ENCODE peak calls at places on chromosomes 6 and 20, in ten cellular contexts. One of them, this sample, is unnamed.
A peak's percentile ranks its signal among the peaks of the same experiment; 100 is the strongest.

GRCh38 chr20:21725892-21726291 is 20.4 kb downstream of the PAX1 start:
- DNase-seq in heart left ventricle: no peak
- DNase-seq in SK-N-SH: no peak
- DNase-seq in CD8-positive, alpha-beta T cell: no peak
- DNase-seq in GM06990: no peak
- DNase-seq in heart right ventricle: no peak
- DNase-seq in tibial nerve: no peak
- DNase-seq in right atrium auricular region: no peak
- DNase-seq in sigmoid colon: no peak
- DNase-seq in SJSA1: no peak
- DNase-seq in this sample: no peak

GRCh38 chr20:48791014-48791413 is 36.8 kb downstream of the PREX1 start:
- DNase-seq in heart left ventricle: no peak
- DNase-seq in SK-N-SH: peak; percentile 35
- DNase-seq in CD8-positive, alpha-beta T cell: no peak
- DNase-seq in GM06990: no peak
- DNase-seq in heart right ventricle: no peak
- DNase-seq in tibial nerve: no peak
- DNase-seq in right atrium auricular region: no peak
- DNase-seq in sigmoid colon: peak; percentile 11
- DNase-seq in SJSA1: no peak
- DNase-seq in this sample: peak; percentile 24

GRCh38 chr6:158907931-158908330 is 88.8 kb upstream of the EZR start:
- DNase-seq in heart left ventricle: no peak
- DNase-seq in SK-N-SH: no peak
- DNase-seq in CD8-positive, alpha-beta T cell: no peak
- DNase-seq in GM06990: no peak
- DNase-seq in heart right ventricle: no peak
- DNase-seq in tibial nerve: no peak
- DNase-seq in right atrium auricular region: no peak
- DNase-seq in sigmoid colon: no peak
- DNase-seq in SJSA1: no peak
- DNase-seq in this sample: no peak

GRCh38 chr20:22490287-22491187 is 93.8 kb downstream of the FOXA2 start:
- DNase-seq in heart left ventricle: no peak
- DNase-seq in SK-N-SH: no peak
- DNase-seq in CD8-positive, alpha-beta T cell: no peak
- DNase-seq in GM06990: no peak
- DNase-seq in heart right ventricle: no peak
- DNase-seq in tibial nerve: no peak
- DNase-seq in right atrium auricular region: no peak
- DNase-seq in sigmoid colon: peak; percentile 50
- DNase-seq in SJSA1: peak; percentile 31
- DNase-seq in this sample: no peak

GRCh38 chr6:28996844-28997502 is 8.1 kb downstream of the ZNF311 start:
- DNase-seq in heart left ventricle: no peak
- DNase-seq in SK-N-SH: no peak
- DNase-seq in CD8-positive, alpha-beta T cell: no peak
- DNase-seq in GM06990: no peak
- DNase-seq in heart right ventricle: no peak
- DNase-seq in tibial nerve: no peak
- DNase-seq in right atrium auricular region: no peak
- DNase-seq in sigmoid colon: no peak
- DNase-seq in SJSA1: no peak
- DNase-seq in this sample: no peak

GRCh38 chr20:14928083-14928482 is 590.7 kb upstream of the FLRT3 start:
- DNase-seq in heart left ventricle: no peak
- DNase-seq in SK-N-SH: no peak
- DNase-seq in CD8-positive, alpha-beta T cell: no peak
- DNase-seq in GM06990: no peak
- DNase-seq in heart right ventricle: no peak
- DNase-seq in tibial nerve: no peak
- DNase-seq in right atrium auricular region: no peak
- DNase-seq in sigmoid colon: no peak
- DNase-seq in SJSA1: no peak
- DNase-seq in this sample: peak; percentile 6

GRCh38 chr6:47093169-47093568 is 51.0 kb upstream of the ADGRF1 start:
- DNase-seq in heart left ventricle: no peak
- DNase-seq in SK-N-SH: no peak
- DNase-seq in CD8-positive, alpha-beta T cell: no peak
- DNase-seq in GM06990: no peak
- DNase-seq in heart right ventricle: no peak
- DNase-seq in tibial nerve: no peak
- DNase-seq in right atrium auricular region: no peak
- DNase-seq in sigmoid colon: no peak
- DNase-seq in SJSA1: no peak
- DNase-seq in this sample: no peak

GRCh38 chr6:3380344-3381232 is 76.3 kb downstream of the SLC22A23 start:
- DNase-seq in heart left ventricle: no peak
- DNase-seq in SK-N-SH: no peak
- DNase-seq in CD8-positive, alpha-beta T cell: no peak
- DNase-seq in GM06990: no peak
- DNase-seq in heart right ventricle: no peak
- DNase-seq in tibial nerve: no peak
- DNase-seq in right atrium auricular region: no peak
- DNase-seq in sigmoid colon: peak; percentile 61
- DNase-seq in SJSA1: no peak
- DNase-seq in this sample: no peak

GRCh38 chr20:4800676-4801449 is 79.2 kb downstream of the PRND start:
- DNase-seq in heart left ventricle: no peak
- DNase-seq in SK-N-SH: no peak
- DNase-seq in CD8-positive, alpha-beta T cell: no peak
- DNase-seq in GM06990: no peak
- DNase-seq in heart right ventricle: no peak
- DNase-seq in tibial nerve: no peak
- DNase-seq in right atrium auricular region: no peak
- DNase-seq in sigmoid colon: no peak
- DNase-seq in SJSA1: no peak
- DNase-seq in this sample: no peak

DNA sequence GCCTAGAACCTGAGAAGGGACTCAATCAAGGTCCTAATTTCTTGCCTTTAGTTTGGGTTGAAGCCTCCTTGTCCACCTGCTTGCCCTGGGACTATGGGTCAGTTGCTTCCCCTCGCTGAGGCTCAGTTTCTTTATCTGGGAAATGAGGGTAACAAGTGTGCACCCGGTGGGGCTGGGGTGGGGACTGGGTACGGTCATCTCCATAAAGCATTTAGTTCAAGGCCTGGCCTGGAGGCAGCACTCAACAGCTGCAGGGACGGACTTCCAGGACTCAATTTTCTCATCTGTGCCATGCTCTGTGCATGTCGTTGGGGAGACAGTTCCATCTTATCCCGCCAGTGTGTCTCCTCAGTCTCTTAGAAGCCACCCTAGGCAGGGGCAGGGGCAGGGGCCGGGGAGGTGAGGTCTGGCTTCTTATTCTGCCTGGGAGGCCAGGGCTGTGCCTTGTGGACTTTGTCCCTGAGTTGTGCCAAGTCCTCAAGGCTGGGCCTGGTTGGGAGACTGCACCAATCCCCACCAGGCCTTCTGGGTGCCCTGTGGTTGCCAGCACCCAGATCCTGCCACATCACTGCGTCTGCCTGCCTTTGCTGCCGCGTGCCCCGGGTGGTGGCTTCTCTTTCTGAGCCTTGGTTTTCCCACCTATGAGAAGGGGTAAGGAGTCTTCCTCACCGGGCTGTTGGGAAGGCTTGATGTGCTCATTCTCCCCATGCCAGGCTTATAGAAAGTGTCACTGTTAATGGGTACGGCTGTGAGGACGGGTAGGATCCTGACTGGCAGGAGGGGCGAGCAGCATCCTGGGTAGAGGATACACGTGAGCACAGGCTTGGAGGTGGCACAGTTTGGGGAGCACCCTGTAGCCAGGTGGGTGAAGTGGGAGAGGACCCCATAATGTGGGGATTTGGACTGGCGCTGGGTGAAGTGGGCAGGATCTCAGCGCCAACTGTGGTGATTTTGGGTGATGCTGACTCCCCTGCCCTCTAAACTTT is 8.6 kb downstream of the SRC start:
- DNase-seq in heart left ventricle: no peak
- DNase-seq in SK-N-SH: peak; percentile 11
- DNase-seq in CD8-positive, alpha-beta T cell: no peak
- DNase-seq in GM06990: no peak
- DNase-seq in heart right ventricle: no peak
- DNase-seq in tibial nerve: no peak
- DNase-seq in right atrium auricular region: no peak
- DNase-seq in sigmoid colon: peak; percentile 63
- DNase-seq in SJSA1: no peak
- DNase-seq in this sample: no peak
- H3K27me3 ChIP-seq in heart left ventricle: no peaks in the 10 kb centered on the region
- H3K27me3 ChIP-seq in SK-N-SH: no peaks in the 10 kb centered on the region
- H3K27me3 ChIP-seq in CD8-positive, alpha-beta T cell: no peaks in the 10 kb centered on the region
- H3K27me3 ChIP-seq in GM06990: no peaks in the 10 kb centered on the region
- H3K27me3 ChIP-seq in heart right ventricle: no peaks in the 10 kb centered on the region
- H3K27me3 ChIP-seq in tibial nerve: no peaks in the 10 kb centered on the region
- H3K27me3 ChIP-seq in right atrium auricular region: no peaks in the 10 kb centered on the region
- H3K27me3 ChIP-seq in sigmoid colon: no peaks in the 10 kb centered on the region
- H3K27me3 ChIP-seq in SJSA1: no peaks in the 10 kb centered on the region
- H3K27me3 ChIP-seq in this sample: no peaks in the 10 kb centered on the region

GRCh38 chr6:163376167-163376566 is 38.4 kb upstream of the QKI start:
- DNase-seq in heart left ventricle: no peak
- DNase-seq in SK-N-SH: no peak
- DNase-seq in CD8-positive, alpha-beta T cell: no peak
- DNase-seq in GM06990: no peak
- DNase-seq in heart right ventricle: no peak
- DNase-seq in tibial nerve: no peak
- DNase-seq in right atrium auricular region: no peak
- DNase-seq in sigmoid colon: no peak
- DNase-seq in SJSA1: no peak
- DNase-seq in this sample: no peak

GRCh38 chr6:163369628-163370365 is 44.7 kb upstream of the QKI start:
- DNase-seq in heart left ventricle: no peak
- DNase-seq in SK-N-SH: no peak
- DNase-seq in CD8-positive, alpha-beta T cell: no peak
- DNase-seq in GM06990: no peak
- DNase-seq in heart right ventricle: no peak
- DNase-seq in tibial nerve: no peak
- DNase-seq in right atrium auricular region: no peak
- DNase-seq in sigmoid colon: no peak
- DNase-seq in SJSA1: no peak
- DNase-seq in this sample: no peak

GRCh38 chr6:163375361-163375760 is 39.2 kb upstream of the QKI start:
- DNase-seq in heart left ventricle: no peak
- DNase-seq in SK-N-SH: no peak
- DNase-seq in CD8-positive, alpha-beta T cell: no peak
- DNase-seq in GM06990: no peak
- DNase-seq in heart right ventricle: no peak
- DNase-seq in tibial nerve: no peak
- DNase-seq in right atrium auricular region: no peak
- DNase-seq in sigmoid colon: no peak
- DNase-seq in SJSA1: no peak
- DNase-seq in this sample: no peak

GRCh38 chr6:163370807-163371206 is 43.7 kb upstream of the QKI start:
- DNase-seq in heart left ventricle: no peak
- DNase-seq in SK-N-SH: no peak
- DNase-seq in CD8-positive, alpha-beta T cell: no peak
- DNase-seq in GM06990: no peak
- DNase-seq in heart right ventricle: no peak
- DNase-seq in tibial nerve: no peak
- DNase-seq in right atrium auricular region: no peak
- DNase-seq in sigmoid colon: no peak
- DNase-seq in SJSA1: no peak
- DNase-seq in this sample: no peak

GRCh38 chr6:163373240-163373639 is 41.3 kb upstream of the QKI start:
- DNase-seq in heart left ventricle: no peak
- DNase-seq in SK-N-SH: no peak
- DNase-seq in CD8-positive, alpha-beta T cell: no peak
- DNase-seq in GM06990: no peak
- DNase-seq in heart right ventricle: no peak
- DNase-seq in tibial nerve: no peak
- DNase-seq in right atrium auricular region: no peak
- DNase-seq in sigmoid colon: no peak
- DNase-seq in SJSA1: no peak
- DNase-seq in this sample: no peak
- H3K27me3 ChIP-seq in heart left ventricle: no peaks in the 10 kb centered on the region
- H3K27me3 ChIP-seq in SK-N-SH: peaks cover 8% of the 10 kb centered on the region
- H3K27me3 ChIP-seq in CD8-positive, alpha-beta T cell: no peaks in the 10 kb centered on the region
- H3K27me3 ChIP-seq in GM06990: no peaks in the 10 kb centered on the region
- H3K27me3 ChIP-seq in heart right ventricle: no peaks in the 10 kb centered on the region
- H3K27me3 ChIP-seq in tibial nerve: no peaks in the 10 kb centered on the region
- H3K27me3 ChIP-seq in right atrium auricular region: no peaks in the 10 kb centered on the region
- H3K27me3 ChIP-seq in sigmoid colon: no peaks in the 10 kb centered on the region
- H3K27me3 ChIP-seq in SJSA1: no peaks in the 10 kb centered on the region
- H3K27me3 ChIP-seq in this sample: no peaks in the 10 kb centered on the region

DNA sequence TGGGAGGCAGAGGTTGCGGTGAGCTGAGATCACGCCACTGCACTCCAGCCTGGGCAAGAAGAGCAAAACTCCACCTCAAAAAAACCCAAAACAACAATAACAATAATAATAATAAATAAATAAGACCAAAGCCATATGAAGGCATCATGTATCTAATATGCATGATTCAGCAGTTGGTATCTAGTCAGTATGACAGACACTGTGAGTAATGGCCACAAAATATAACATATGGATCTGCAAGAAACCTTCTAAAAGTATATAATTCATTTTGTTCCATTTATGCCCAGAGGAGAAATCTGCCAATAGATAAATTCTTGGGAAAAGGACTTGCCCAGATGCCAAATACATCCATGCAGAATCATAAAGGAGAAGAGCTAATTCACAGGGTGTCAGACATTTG is 252.3 kb downstream of the BTBD9 start:
- DNase-seq in heart left ventricle: no peak
- DNase-seq in SK-N-SH: no peak
- DNase-seq in CD8-positive, alpha-beta T cell: no peak
- DNase-seq in GM06990: no peak
- DNase-seq in heart right ventricle: no peak
- DNase-seq in tibial nerve: no peak
- DNase-seq in right atrium auricular region: no peak
- DNase-seq in sigmoid colon: no peak
- DNase-seq in SJSA1: no peak
- DNase-seq in this sample: no peak
- H3K27me3 ChIP-seq in heart left ventricle: no peaks in the 10 kb centered on the region
- H3K27me3 ChIP-seq in SK-N-SH: no peaks in the 10 kb centered on the region
- H3K27me3 ChIP-seq in CD8-positive, alpha-beta T cell: no peaks in the 10 kb centered on the region
- H3K27me3 ChIP-seq in GM06990: no peaks in the 10 kb centered on the region
- H3K27me3 ChIP-seq in heart right ventricle: no peaks in the 10 kb centered on the region
- H3K27me3 ChIP-seq in tibial nerve: no peaks in the 10 kb centered on the region
- H3K27me3 ChIP-seq in right atrium auricular region: no peaks in the 10 kb centered on the region
- H3K27me3 ChIP-seq in sigmoid colon: no peaks in the 10 kb centered on the region
- H3K27me3 ChIP-seq in SJSA1: no peaks in the 10 kb centered on the region
- H3K27me3 ChIP-seq in this sample: no peaks in the 10 kb centered on the region

DNA sequence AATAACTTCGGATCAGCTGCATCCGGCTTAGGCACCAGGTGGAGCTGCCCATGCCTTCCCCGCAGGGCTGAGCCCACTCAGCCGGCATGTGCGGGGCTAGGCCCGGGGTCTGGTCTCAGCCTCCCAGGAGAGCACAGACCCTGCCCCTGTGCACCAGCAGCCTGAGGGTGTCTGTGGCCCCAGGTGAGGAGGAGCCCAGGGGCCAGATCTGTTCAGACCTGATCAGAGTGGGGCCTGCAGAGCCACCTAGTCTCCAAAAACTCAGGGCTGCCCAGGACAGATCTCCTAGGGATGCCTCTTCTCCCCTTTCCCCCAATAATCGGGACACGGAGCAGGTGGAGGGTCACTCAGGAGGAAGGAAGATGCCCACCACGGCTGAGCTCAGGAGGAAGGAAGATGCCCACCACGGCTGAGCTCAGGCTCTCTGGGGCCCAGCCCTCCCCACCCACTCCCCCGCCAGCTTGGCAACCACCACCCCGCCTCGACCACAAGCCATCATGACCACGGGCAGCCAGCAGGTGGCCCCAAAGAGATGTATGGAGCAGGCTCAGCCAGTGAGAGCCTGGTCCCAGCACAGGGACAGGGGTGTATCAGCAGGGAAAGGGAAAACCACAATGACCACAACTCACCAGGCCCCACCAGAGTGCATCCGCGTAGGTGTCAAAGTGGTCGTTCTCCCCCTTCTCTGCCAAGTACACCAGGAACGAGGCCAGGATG is 30.5 kb downstream of the KCNQ2 start:
- DNase-seq in heart left ventricle: peak; percentile 76
- DNase-seq in SK-N-SH: peak; percentile 86
- DNase-seq in CD8-positive, alpha-beta T cell: peak; percentile 72
- DNase-seq in GM06990: peak; percentile 71
- DNase-seq in heart right ventricle: peak; percentile 63
- DNase-seq in tibial nerve: peak; percentile 15
- DNase-seq in right atrium auricular region: no peak
- DNase-seq in sigmoid colon: no peak
- DNase-seq in SJSA1: no peak
- DNase-seq in this sample: peak; percentile 8
- H3K27me3 ChIP-seq in heart left ventricle: no peaks in the 10 kb centered on the region
- H3K27me3 ChIP-seq in SK-N-SH: no peaks in the 10 kb centered on the region
- H3K27me3 ChIP-seq in CD8-positive, alpha-beta T cell: no peaks in the 10 kb centered on the region
- H3K27me3 ChIP-seq in GM06990: no peaks in the 10 kb centered on the region
- H3K27me3 ChIP-seq in heart right ventricle: peaks cover 6% of the 10 kb centered on the region
- H3K27me3 ChIP-seq in tibial nerve: peaks cover 35% of the 10 kb centered on the region
- H3K27me3 ChIP-seq in right atrium auricular region: no peaks in the 10 kb centered on the region
- H3K27me3 ChIP-seq in sigmoid colon: peaks cover 18% of the 10 kb centered on the region
- H3K27me3 ChIP-seq in SJSA1: peaks cover 15% of the 10 kb centered on the region
- H3K27me3 ChIP-seq in this sample: no peaks in the 10 kb centered on the region